ENCODE peak calls at places on chromosomes 1 and 21, in five cellular contexts. U is GM12865, V is AG09309, N is epithelial cell of proximal tubule, E is tibial artery. M is an unnamed sample.

GRCh38 chr1:205710201-205711062 is 30.1 kb upstream of the SLC45A3 start:
- DNase-seq in U (no peak), V (no peak), N (no peak), E (no peak), M (no peak)

GRCh38 chr1:33236498-33236897 is 19.8 kb upstream of the ZNF362 start:
- DNase-seq in U (no peak), V (no peak), N (no peak), E (no peak), M (no peak)

GRCh38 chr1:155424091-155424490 is 103.4 kb downstream of the RUSC1 start:
- DNase-seq in U (no peak), V (no peak), N (no peak), E (no peak), M (no peak)

GRCh38 chr21:45236481-45236880 is 51.2 kb downstream of the POFUT2 start:
- DNase-seq in U (peak; percentile 12), V (no peak), N (no peak), E (peak; percentile 57), M (no peak)

GRCh38 chr1:167328762-167329483 is 108.2 kb downstream of the POU2F1 start:
- DNase-seq in U (peak; percentile 82), V (no peak), N (no peak), E (no peak), M (peak; percentile 35)

GRCh38 chr1:54158071-54158470 is 5.3 kb upstream of the CDCP2 start:
- DNase-seq in U (no peak), V (no peak), N (no peak), E (no peak), M (no peak)

GRCh38 chr1:116268211-116268610 is 104.8 kb upstream of the ATP1A1 start:
- DNase-seq in U (peak; percentile 35), V (no peak), N (peak; percentile 63), E (no peak), M (no peak)

GRCh38 chr1:206769331-206769731 is 1.2 kb upstream of the IL19 start:
- DNase-seq in U (peak; percentile 98), V (no peak), N (no peak), E (no peak), M (no peak)

GRCh38 chr1:46983416-46983815 is 40.1 kb upstream of the CYP4X1 start:
- DNase-seq in U (no peak), V (no peak), N (no peak), E (no peak), M (no peak)

GRCh38 chr21:46194374-46195334 is 10.4 kb upstream of the SPATC1L start:
- DNase-seq in U (peak; percentile 0), V (no peak), N (no peak), E (peak; percentile 54), M (no peak)

GRCh38 chr1:54681396-54681795 is 34.3 kb upstream of the TTC4 start:
- DNase-seq in U (no peak), V (no peak), N (no peak), E (no peak), M (no peak)

GRCh38 chr1:66564250-66564649 is 30.3 kb downstream of the SGIP1 start:
- DNase-seq in U (no peak), V (peak; percentile 95), N (peak; percentile 95), E (no peak), M (no peak)

GRCh38 chr1:91924146-91924545 is 25.1 kb upstream of the BRDT start:
- DNase-seq in U (no peak), V (peak; percentile 57), N (peak; percentile 52), E (no peak), M (no peak)

GRCh38 chr1:41599912-41600311 is 115.4 kb upstream of the EDN2 start:
- DNase-seq in U (no peak), V (no peak), N (no peak), E (no peak), M (no peak)

GRCh38 chr1:46747683-46748288 is 28.9 kb upstream of the EFCAB14 start:
- DNase-seq in U (peak; percentile 21), V (no peak), N (no peak), E (no peak), M (peak; percentile 8)

DNA sequence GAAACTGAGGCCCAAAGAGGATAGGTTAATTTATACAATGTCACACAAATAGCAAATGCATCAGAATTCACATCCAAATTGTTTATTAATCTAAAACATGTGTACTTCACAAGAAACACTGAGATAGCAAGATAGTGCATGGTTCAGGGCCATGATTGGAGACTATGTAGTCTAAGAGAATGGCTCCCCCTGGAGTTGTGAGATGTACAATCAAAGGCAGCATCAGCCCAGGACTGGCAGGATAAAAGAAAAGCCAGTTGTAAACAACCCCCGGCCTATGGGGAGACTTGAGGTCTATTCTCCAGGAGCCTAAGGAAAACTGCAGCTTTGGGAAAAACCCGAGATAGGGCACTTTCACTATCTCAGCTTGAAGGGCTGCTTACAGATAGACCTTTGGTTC is 511.0 kb downstream of the OMA1 start:
- DNase-seq in U (no peak), V (no peak), N (no peak), E (no peak), M (no peak)
- H3K4me3 ChIP-seq in U (no peak overlapping the region), V (no peak overlapping the region), N (no peak overlapping the region), E (no peak overlapping the region), M (no peak overlapping the region)

DNA sequence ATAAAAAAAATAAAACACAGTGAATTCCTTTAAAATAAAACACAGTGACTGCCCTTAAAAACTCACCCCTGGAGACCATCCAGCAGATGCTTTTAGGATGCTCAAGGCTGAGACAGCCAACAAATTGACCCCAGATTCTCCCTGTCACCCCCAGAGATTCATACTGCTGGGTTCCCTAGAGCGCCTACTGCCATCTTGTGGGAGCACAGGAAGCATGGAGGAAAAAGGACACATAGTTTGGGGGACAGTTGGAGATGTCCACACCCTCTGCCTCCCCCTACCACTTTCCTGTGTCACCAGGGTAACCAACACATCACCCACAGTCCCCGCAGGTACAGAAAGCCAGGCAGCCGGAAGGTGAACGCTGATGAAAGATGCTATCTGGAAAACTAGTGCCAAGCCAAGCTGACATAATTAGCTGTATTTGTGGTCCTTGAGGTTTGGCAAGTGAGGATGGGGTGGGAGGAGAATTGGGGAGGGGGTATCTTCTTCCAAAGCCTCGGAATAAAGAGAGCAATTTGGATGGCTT is 30.8 kb downstream of the KLHDC7A start:
- DNase-seq in U (no peak), V (no peak), N (no peak), E (no peak), M (no peak)
- TF ChIP-seq CTCF in U (no peak), V (no peak), N (peak; percentile 58), E (no peak), M (no peak)

GRCh38 chr1:15849775-15850449 is 2.4 kb downstream of the SPEN start:
- DNase-seq in U (peak; percentile 57), V (no peak), N (no peak), E (peak; percentile 67), M (peak; percentile 45)

GRCh38 chr1:15848929-15849774 is 1.6 kb downstream of the SPEN start:
- DNase-seq in U (peak; percentile 89), V (no peak), N (peak; percentile 56), E (peak; percentile 89), M (peak; percentile 66)

GRCh38 chr1:15851251-15852035 is 3.9 kb downstream of the SPEN start:
- DNase-seq in U (no peak), V (no peak), N (no peak), E (peak; percentile 51), M (no peak)

GRCh38 chr1:15852036-15852827 is 4.7 kb downstream of the SPEN start:
- DNase-seq in U (peak; percentile 82), V (no peak), N (no peak), E (no peak), M (no peak)

DNA sequence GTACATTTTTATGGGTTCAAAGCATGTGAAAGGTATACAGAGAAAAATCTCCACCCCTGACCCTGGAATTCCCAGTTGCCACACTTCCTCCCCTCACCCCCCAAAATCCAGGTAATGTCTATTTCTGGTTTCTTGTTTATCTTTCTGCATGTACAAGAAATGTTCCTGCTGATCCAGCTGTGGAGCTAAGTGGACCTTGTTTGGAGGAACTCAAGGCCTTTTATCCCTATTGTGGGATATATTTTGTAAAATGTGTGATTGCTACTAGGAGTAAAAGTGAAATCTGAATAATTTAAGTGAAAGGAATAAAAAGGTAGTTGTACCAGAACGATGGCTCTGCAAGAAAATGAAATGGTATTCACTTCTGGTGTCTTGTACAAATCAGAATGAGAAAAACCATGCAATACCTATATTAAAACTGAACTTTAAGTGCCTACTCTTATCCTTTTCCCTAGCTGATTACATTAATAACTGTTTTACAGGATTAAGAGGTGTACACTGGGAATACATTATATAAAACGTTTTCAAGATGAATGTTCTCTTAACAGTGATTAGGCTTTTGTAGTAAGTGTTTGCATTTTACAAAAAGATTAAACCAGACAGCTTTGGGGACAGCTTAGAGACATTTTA is 3.1 kb downstream of the SPEN start:
- DNase-seq in U (no peak), V (no peak), N (no peak), E (no peak), M (no peak)
- H3K4me3 ChIP-seq in U (peak overlapping the region; percentile 89), V (peak overlapping the region; percentile 66), N (peak overlapping the region; percentile 80), E (peak overlapping the region; percentile 93), M (peak overlapping the region; percentile 90)

GRCh38 chr1:7754234-7754633 is 16.9 kb upstream of the VAMP3 start:
- DNase-seq in U (no peak), V (no peak), N (no peak), E (no peak), M (no peak)

GRCh38 chr1:7751174-7751573 is 19.9 kb upstream of the VAMP3 start:
- DNase-seq in U (no peak), V (no peak), N (no peak), E (no peak), M (no peak)

GRCh38 chr1:7760245-7760644 is 10.9 kb upstream of the VAMP3 start:
- DNase-seq in U (no peak), V (no peak), N (no peak), E (no peak), M (no peak)

GRCh38 chr1:7752512-7753417 is 18.3 kb upstream of the VAMP3 start:
- DNase-seq in U (peak; percentile 49), V (peak; percentile 11), N (no peak), E (no peak), M (peak; percentile 34)

GRCh38 chr1:7755448-7755847 is 15.6 kb upstream of the VAMP3 start:
- DNase-seq in U (peak; percentile 42), V (no peak), N (no peak), E (no peak), M (no peak)
- TF ChIP-seq CTCF in U (peak; percentile 34), V (peak; percentile 29), N (peak; percentile 33), E (no peak), M (peak; percentile 60)

GRCh38 chr1:169110265-169110664 is 3.8 kb downstream of the ATP1B1 start:
- DNase-seq in U (no peak), V (no peak), N (no peak), E (no peak), M (peak; percentile 99)
- H3K4me3 ChIP-seq in U (no peak overlapping the region), V (no peak overlapping the region), N (peak overlapping the region; percentile 77), E (no peak overlapping the region), M (peak overlapping the region; percentile 100)

GRCh38 chr1:188055921-188056505 is 1227.3 kb downstream of the PLA2G4A start:
- DNase-seq in U (no peak), V (no peak), N (no peak), E (no peak), M (no peak)
- TF ChIP-seq CTCF in U (no peak), V (no peak), N (no peak), E (no peak), M (no peak)

M was measured in retinal pigment epithelial cell.